ENCODE peak calls at places on chromosomes 1 and 21, in four cellular contexts. Z is A549, B is K562, O is HepG2. Q is an unnamed sample.

GRCh38 chr1:114219247-114219872 is 65.7 kb upstream of the SYT6 start:
- DNase-seq in Z (no peak), B (no peak), O (no peak), Q (peak)

GRCh38 chr1:212074856-212075255 is 39.3 kb downstream of the DTL start:
- DNase-seq in Z (no peak), B (no peak), O (no peak), Q (no peak)

GRCh38 chr1:228006034-228006792 is 585 bp upstream of the WNT3A start:
- DNase-seq in Z (no peak), B (no peak), O (no peak), Q (no peak)

GRCh38 chr1:212615092-212615470 is 6.5 kb downstream of the ATF3 start:
- DNase-seq in Z (no peak), B (no peak), O (no peak), Q (no peak)

GRCh38 chr1:184605941-184606340 is 148.7 kb downstream of the EDEM3 start:
- DNase-seq in Z (no peak), B (no peak), O (no peak), Q (peak)

GRCh38 chr1:43239484-43239883 is 30.3 kb upstream of the TMEM125 start:
- DNase-seq in Z (no peak), B (no peak), O (no peak), Q (no peak)

GRCh38 chr1:201517631-201518030 is 10.7 kb upstream of the CSRP1 start:
- DNase-seq in Z (no peak), B (no peak), O (no peak), Q (no peak)

GRCh38 chr1:219324629-219325367 is 151.1 kb downstream of the LYPLAL1 start:
- DNase-seq in Z (peak), B (no peak), O (no peak), Q (peak)

GRCh38 chr1:204937901-204938300 is 67.2 kb downstream of the NFASC start:
- DNase-seq in Z (no peak), B (no peak), O (no peak), Q (no peak)

GRCh38 chr1:6632588-6633514 is 8.2 kb downstream of the THAP3 start:
- DNase-seq in Z (no peak), B (no peak), O (no peak), Q (no peak)

GRCh38 chr1:109897244-109897955 is 13.2 kb upstream of the CSF1 start:
- DNase-seq in Z (no peak), B (no peak), O (no peak), Q (no peak)

GRCh38 chr1:108084866-108085477 is 115.2 kb downstream of the SLC25A24 start:
- DNase-seq in Z (no peak), B (no peak), O (no peak), Q (no peak)

GRCh38 chr1:8702848-8703810 is 114.3 kb downstream of the RERE start:
- DNase-seq in Z (peak), B (peak), O (peak), Q (peak)

GRCh38 chr1:61241864-61242472 is 159.6 kb downstream of the NFIA start:
- DNase-seq in Z (no peak), B (no peak), O (no peak), Q (no peak)

GRCh38 chr1:167059045-167059728 is 31.0 kb downstream of the GPA33 start:
- DNase-seq in Z (peak), B (peak), O (peak), Q (peak)

GRCh38 chr1:20792177-20792576 is 5.1 kb upstream of the HP1BP3 start:
- DNase-seq in Z (no peak), B (no peak), O (no peak), Q (peak)

GRCh38 chr1:36534711-36535412 is 52.1 kb upstream of the CSF3R start:
- DNase-seq in Z (no peak), B (no peak), O (no peak), Q (no peak)

GRCh38 chr1:201457508-201457960 is 11.5 kb downstream of the PHLDA3 start:
- DNase-seq in Z (no peak), B (no peak), O (no peak), Q (no peak)

GRCh38 chr1:14181191-14181793 is 417.2 kb upstream of the KAZN start:
- DNase-seq in Z (no peak), B (no peak), O (no peak), Q (no peak)

GRCh38 chr1:100622037-100622436 is 84.1 kb downstream of the GPR88 start:
- DNase-seq in Z (peak), B (no peak), O (no peak), Q (peak)

GRCh38 chr1:210937846-210938245 is 196.1 kb downstream of the KCNH1 start:
- DNase-seq in Z (no peak), B (no peak), O (no peak), Q (no peak)

GRCh38 chr1:21651214-21652042 is 17.7 kb downstream of the RAP1GAP start:
- DNase-seq in Z (no peak), B (peak), O (no peak), Q (no peak)

GRCh38 chr1:55898191-55898590 is 681.2 kb downstream of the PLPP3 start:
- DNase-seq in Z (no peak), B (no peak), O (peak), Q (peak)

GRCh38 chr21:38323721-38324591 is 67.2 kb downstream of the KCNJ15 start:
- DNase-seq in Z (no peak), B (no peak), O (no peak), Q (peak)

GRCh38 chr1:161185282-161185682 is 8.0 kb upstream of the B4GALT3 start:
- DNase-seq in Z (no peak), B (no peak), O (no peak), Q (peak)
- TF ChIP-seq MAZ in Z (no peak), B (no peak), O (no peak), Q (no peak)

GRCh38 chr1:11783556-11783955 is 21.6 kb downstream of the C1orf167 start:
- DNase-seq in Z (no peak), B (no peak), O (no peak), Q (no peak)
- TF ChIP-seq MAZ in Z (no peak), B (no peak), O (no peak), Q (no peak)

DNA sequence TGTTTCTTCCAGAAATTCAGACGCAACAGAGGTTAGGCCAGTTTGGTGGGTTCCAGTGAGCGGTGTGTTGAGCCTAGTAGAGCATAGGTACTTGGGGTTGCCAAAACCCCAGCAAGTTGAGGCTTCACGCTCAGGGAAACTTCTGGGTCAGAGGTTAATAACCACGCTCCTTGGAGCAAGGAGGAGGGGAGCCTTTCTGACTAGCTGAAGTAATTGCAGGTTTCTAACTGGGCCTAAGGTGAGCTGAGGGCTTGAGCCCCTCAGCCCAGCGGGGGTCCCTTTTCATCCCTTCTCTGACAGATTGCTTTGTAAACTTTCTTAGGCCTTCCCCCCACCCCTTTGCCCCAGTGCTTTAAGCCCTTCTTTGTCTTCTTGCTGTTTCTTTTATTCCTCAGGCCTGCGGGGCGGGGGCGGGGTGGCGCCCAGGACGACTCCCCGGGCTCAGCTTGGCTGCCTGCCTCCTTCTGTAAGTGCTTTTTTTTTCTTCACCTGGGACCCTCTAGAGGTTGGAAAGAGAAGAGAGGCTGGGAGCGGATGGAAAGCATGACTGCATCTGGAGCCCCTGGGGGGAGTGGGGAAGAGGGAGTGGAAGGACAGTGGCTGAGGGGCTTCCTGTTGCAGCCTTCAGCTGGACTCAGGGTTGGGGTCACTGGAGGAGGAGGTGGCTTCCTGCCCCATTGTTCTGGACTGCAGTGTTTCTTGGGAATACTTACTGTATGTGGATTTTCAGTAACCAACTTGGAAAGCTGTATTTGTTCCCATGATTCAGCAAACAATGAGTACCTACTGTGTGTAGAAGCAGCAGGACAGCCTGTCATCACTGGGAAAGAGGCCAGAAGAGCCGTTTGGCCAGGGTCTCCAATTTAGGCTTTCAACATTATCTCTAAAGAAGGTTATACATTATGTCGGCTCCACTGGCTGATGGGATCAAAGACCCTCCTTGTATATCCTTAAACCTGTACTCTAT is 1.4 kb upstream of the ZNF436 start:
- DNase-seq in Z (no peak), B (peak), O (no peak), Q (no peak)
- TF ChIP-seq MAZ in Z (no peak), B (no peak), O (no peak), Q (no peak)

GRCh38 chr1:30383131-30383793 is 340.1 kb downstream of the MATN1 start:
- DNase-seq in Z (no peak), B (no peak), O (no peak), Q (no peak)
- TF ChIP-seq MAZ in Z (no peak), B (no peak), O (no peak), Q (no peak)

GRCh38 chr1:156693858-156694562 is 11.4 kb downstream of the CRABP2 start:
- DNase-seq in Z (no peak), B (peak), O (no peak), Q (no peak)
- TF ChIP-seq MAZ in Z (no peak), B (peak), O (no peak), Q (no peak)

DNA sequence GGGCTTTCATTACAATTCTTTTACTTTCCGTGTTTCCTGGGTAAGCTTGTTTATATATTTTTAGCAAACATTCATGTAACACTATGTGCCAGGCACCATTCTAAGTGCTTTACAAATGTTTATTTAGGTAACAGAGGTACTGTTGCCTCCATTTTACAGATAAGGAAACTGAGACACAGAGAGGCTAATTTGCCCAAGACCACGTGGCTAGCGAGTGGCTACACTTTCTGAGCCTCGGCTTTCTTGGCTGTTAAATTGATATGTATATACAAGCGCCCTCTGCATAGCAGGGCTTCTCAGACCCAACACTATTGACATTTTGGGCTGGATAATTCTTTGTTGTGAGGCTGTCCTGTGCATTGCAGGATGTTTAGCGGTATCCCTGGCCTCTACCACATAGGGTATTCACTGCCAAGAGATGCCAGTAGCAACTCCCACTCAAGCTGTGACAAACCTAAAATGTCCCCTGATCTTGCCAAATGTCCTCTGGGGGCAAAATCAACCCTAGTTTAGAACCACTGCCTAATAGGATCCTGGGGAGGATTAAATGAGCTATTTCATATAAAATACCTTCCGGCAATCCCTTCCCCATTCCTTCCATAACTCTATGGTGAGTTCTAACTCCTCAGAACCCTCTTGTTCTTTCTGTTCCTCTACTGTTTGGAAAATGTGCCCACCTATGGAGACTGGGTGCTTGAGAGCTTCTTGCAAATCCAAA is 17.2 kb upstream of the ID3 start:
- DNase-seq in Z (no peak), B (no peak), O (no peak), Q (no peak)
- TF ChIP-seq MAZ in Z (no peak), B (no peak), O (no peak), Q (no peak)

DNA sequence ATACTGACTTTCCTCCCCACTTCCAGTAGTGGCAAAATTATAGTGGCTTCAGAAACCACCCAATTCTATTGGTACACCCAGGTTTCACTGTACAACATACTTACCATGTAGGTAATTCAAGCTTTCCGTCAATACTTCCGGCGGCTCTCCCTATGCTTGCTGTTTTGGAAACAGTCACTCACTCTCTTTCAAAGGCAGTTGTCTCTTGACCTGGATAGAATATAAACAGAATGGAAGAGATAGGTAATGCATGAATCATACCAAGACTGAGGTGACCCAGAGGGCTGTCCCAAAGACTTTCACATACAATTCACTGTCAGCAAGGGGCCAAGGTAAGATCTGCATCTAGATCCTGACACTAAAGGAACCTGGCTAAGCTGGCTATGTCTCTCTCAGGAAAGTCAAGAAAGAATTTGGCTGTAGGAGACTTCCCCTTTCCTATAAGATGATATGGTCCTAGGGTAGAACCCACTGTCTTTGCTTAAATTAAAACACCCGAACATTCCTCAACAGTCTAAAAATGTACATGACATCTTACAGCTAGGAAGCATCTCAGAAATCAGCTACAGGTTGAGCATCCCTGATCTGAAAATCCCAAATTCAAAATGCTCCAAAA is 59.6 kb downstream of the LUZP1 start:
- DNase-seq in Z (no peak), B (no peak), O (peak), Q (no peak)
- TF ChIP-seq MAZ in Z (no peak), B (no peak), O (no peak), Q (no peak)

GRCh38 chr1:27527857-27528700 is 38.1 kb upstream of the WASF2 start:
- DNase-seq in Z (no peak), B (peak), O (no peak), Q (no peak)
- TF ChIP-seq MAZ in Z (no peak), B (no peak), O (no peak), Q (no peak)

GRCh38 chr21:45590726-45591618 is 48.7 kb upstream of the SLC19A1 start:
- DNase-seq in Z (peak), B (peak), O (no peak), Q (no peak)
- TF ChIP-seq MAZ in Z (no peak), B (peak), O (no peak), Q (no peak)

GRCh38 chr1:121413817-121414216 is 229.0 kb downstream of the SRGAP2C start:
- DNase-seq in Z (no peak), B (no peak), O (no peak), Q (no peak)

GRCh38 chr1:121417289-121417955 is 232.6 kb downstream of the SRGAP2C start:
- DNase-seq in Z (no peak), B (no peak), O (no peak), Q (no peak)

DNA sequence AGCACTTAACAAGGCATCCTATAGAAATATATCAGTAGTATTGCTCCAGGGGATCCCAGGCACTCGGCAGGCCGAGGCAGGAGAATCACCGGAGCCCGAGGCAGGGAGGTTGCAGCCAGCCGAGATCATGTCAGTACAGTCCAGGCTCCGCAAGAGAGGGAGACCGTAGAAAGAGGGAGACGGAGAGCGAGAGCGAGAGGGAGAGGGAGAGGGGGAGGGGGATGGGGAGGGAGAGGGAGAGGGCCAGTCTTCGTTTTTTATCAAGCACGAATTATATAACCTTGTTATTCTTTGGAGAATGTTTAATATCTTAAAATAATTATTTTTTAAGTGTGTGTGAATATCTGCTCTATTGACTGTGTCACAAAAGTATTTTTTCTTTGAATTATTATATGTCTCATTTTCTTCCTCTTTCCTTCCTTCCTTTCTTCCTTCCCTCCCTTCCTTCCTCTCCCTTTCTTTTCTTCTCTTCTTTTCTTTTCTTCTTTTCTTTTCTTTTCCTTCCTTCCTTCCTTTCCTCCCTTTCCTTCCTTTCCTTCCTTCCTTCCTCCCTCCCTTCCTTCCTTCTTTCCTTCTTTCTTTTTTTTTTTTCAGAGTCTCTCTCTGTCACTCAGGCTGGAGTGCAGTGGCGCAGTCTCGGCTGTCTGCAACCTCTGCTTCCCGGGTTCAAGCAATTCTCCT is 233.7 kb downstream of the SRGAP2C start:
- DNase-seq in Z (no peak), B (no peak), O (no peak), Q (no peak)
- TF ChIP-seq MAZ in Z (no peak), B (no peak), O (no peak), Q (no peak)